ENCODE peak calls at places on chromosomes 12 and 14, in ten cellular contexts. X is A549; D is activated naive CD4-positive, alpha-beta T cell treated with Interleukin-2 at 50 U/mL for 16 hours; R is effector memory CD4-positive, alpha-beta T cell; A is Karpas-422; Q is activated CD8-positive, alpha-beta T cell treated with anti-CD3 and anti-CD28 coated beads, Interleukin-2, amount 10 ng/mL, durations not matched to agents 7 days and 5 days; N is tibial nerve; I is ACHN; B is nephron progenitor cell; F is D341Med. L is an unnamed sample.

GRCh38 chr12:110983811-110984210 is 63.4 kb upstream of the MYL2 start:
- DNase-seq in X (no peak), D (no peak), R (no peak), A (no peak), Q (no peak), N (no peak), I (no peak), B (no peak), F (no peak), L (no peak)

GRCh38 chr12:132478433-132478803 is 11.5 kb upstream of the FBRSL1 start:
- DNase-seq in X (no peak), D (no peak), R (no peak), A (no peak), Q (no peak), N (no peak), I (no peak), B (no peak), F (no peak), L (no peak)

GRCh38 chr12:121996050-121996944 is 25.4 kb upstream of the BCL7A start:
- DNase-seq in X (no peak), D (no peak), R (no peak), A (peak), Q (no peak), N (no peak), I (peak), B (no peak), F (no peak), L (no peak)

GRCh38 chr14:20610002-20610765 is 19.0 kb upstream of the RNASE12 start:
- DNase-seq in X (peak), D (peak), R (peak), A (peak), Q (peak), N (peak), I (peak), B (peak), F (peak), L (no peak)

GRCh38 chr14:99503848-99504453 is 22.7 kb downstream of the CCNK start:
- DNase-seq in X (no peak), D (no peak), R (no peak), A (no peak), Q (no peak), N (no peak), I (no peak), B (no peak), F (no peak), L (no peak)

GRCh38 chr14:79279645-79280399 is 931.5 kb downstream of the DIO2 start:
- DNase-seq in X (no peak), D (no peak), R (no peak), A (no peak), Q (no peak), N (no peak), I (peak), B (peak), F (peak), L (no peak)

GRCh38 chr12:10031771-10032175 is 1.3 kb downstream of the CLEC9A start:
- DNase-seq in X (peak), D (no peak), R (no peak), A (no peak), Q (no peak), N (no peak), I (no peak), B (no peak), F (no peak), L (no peak)

GRCh38 chr12:109385339-109386078 is 37.8 kb downstream of the MYO1H start:
- DNase-seq in X (peak), D (no peak), R (no peak), A (peak), Q (no peak), N (peak), I (peak), B (no peak), F (peak), L (no peak)

GRCh38 chr14:95784137-95784536 is 70.2 kb upstream of the TCL1A start:
- DNase-seq in X (no peak), D (no peak), R (no peak), A (peak), Q (peak), N (no peak), I (peak), B (peak), F (no peak), L (no peak)

GRCh38 chr12:75837700-75838099 is 193.9 kb downstream of the PHLDA1 start:
- DNase-seq in X (no peak), D (no peak), R (no peak), A (no peak), Q (no peak), N (no peak), I (no peak), B (no peak), F (peak), L (no peak)

GRCh38 chr14:54637829-54638446 is 71.0 kb downstream of the SAMD4A start:
- DNase-seq in X (peak), D (no peak), R (no peak), A (no peak), Q (no peak), N (no peak), I (no peak), B (peak), F (no peak), L (no peak)

GRCh38 chr12:10319414-10319813 is 11.7 kb downstream of the KLRD1 start:
- DNase-seq in X (no peak), D (no peak), R (no peak), A (no peak), Q (no peak), N (no peak), I (no peak), B (no peak), F (no peak), L (no peak)

GRCh38 chr12:5447329-5447728 is 15.4 kb downstream of the NTF3 start:
- DNase-seq in X (no peak), D (no peak), R (no peak), A (peak), Q (no peak), N (no peak), I (no peak), B (no peak), F (no peak), L (no peak)

GRCh38 chr14:89185919-89186849 is 230.8 kb downstream of the FOXN3 start:
- DNase-seq in X (peak), D (no peak), R (no peak), A (no peak), Q (peak), N (no peak), I (no peak), B (no peak), F (no peak), L (no peak)

GRCh38 chr12:8226355-8226754 is 1.1 kb downstream of the FAM90A1 start:
- DNase-seq in X (no peak), D (no peak), R (no peak), A (peak), Q (no peak), N (no peak), I (no peak), B (no peak), F (no peak), L (no peak)

GRCh38 chr12:44379827-44380226 is 496.3 kb downstream of the NELL2 start:
- DNase-seq in X (no peak), D (no peak), R (no peak), A (no peak), Q (no peak), N (no peak), I (no peak), B (no peak), F (no peak), L (no peak)

L was measured in GM12878.